ENCODE peak calls at places on chromosomes 4 and X, in six cellular contexts. D is right cardiac atrium, N is uterus, V is kidney glomerular epithelial cell, M is NCI-H2029, L is GM18507. W is an unnamed sample.

GRCh38 chr4:98828801-98829200 is 100.1 kb downstream of the EIF4E start:
- DNase-seq in N (no peak), L (no peak), D (no peak), M (no peak), V (no peak), W (no peak)

GRCh38 chr4:31660916-31661315 is 940.7 kb downstream of the PCDH7 start:
- DNase-seq in D (no peak), V (no peak), L (no peak), N (no peak), M (no peak), W (no peak)

GRCh38 chr4:41693629-41694028 is 54.9 kb downstream of the PHOX2B start:
- DNase-seq in D (no peak), L (no peak), N (no peak), V (peak; percentile 54), M (no peak), W (no peak)

GRCh38 chr4:158195297-158195696 is 15.0 kb upstream of the TMEM144 start:
- DNase-seq in D (no peak), L (no peak), N (no peak), V (no peak), M (no peak), W (no peak)

GRCh38 chr4:48180234-48180633 is 46.2 kb upstream of the TXK start:
- DNase-seq in V (no peak), D (no peak), L (no peak), N (no peak), M (no peak), W (no peak)

GRCh38 chr4:22356996-22357596 is 158.8 kb downstream of the ADGRA3 start:
- DNase-seq in V (peak; percentile 26), D (no peak), L (no peak), N (no peak), M (no peak), W (no peak)

GRCh38 chr4:176013466-176014247 is 52.0 kb upstream of the WDR17 start:
- DNase-seq in N (no peak), M (no peak), V (no peak), L (no peak), D (no peak), W (no peak)

GRCh38 chr4:148790691-148791090 is 348.5 kb upstream of the NR3C2 start:
- DNase-seq in N (no peak), V (peak; percentile 21), L (no peak), M (no peak), D (no peak), W (no peak)

GRCh38 chrX:116173006-116173405 is 2.5 kb downstream of the AGTR2 start:
- DNase-seq in D (no peak), L (no peak), N (no peak), V (no peak), M (no peak), W (no peak)

GRCh38 chrX:1215123-1215823 is 2.8 kb upstream of the CRLF2 start:
- DNase-seq in L (no peak), N (no peak), V (no peak), D (no peak), M (no peak), W (no peak)

GRCh38 chr4:177283167-177283566 is 26.5 kb upstream of the NEIL3 start:
- DNase-seq in M (no peak), D (no peak), L (no peak), V (no peak), N (no peak), W (no peak)

GRCh38 chr4:38290360-38290759 is 330.2 kb downstream of the PTTG2 start:
- DNase-seq in M (no peak), L (no peak), V (no peak), D (no peak), N (no peak), W (peak; percentile 76)

W was measured in pulmonary artery endothelial cell.